ENCODE peak calls at places on chromosomes 7 and 10, in six cellular contexts. O is mucosa of gallbladder; T is stimulated activated CD4-positive, alpha-beta T cell treated with anti-CD3 and anti-CD28 coated beads, Interleukin-1b, Interleukin-23, amount 100 ng/mL, for 1 hour; P is upper lobe of left lung; I is NCI-H2171 treated with DMSO at 0.1 percent for 48 hours; C is amniotic stem cell. X is an unnamed sample.

GRCh38 chr7:143884978-143885559 is 16.9 kb downstream of the TCAF1 start:
- DNase-seq in O (peak; percentile 56), T (no peak), P (no peak), I (no peak), C (no peak), X (peak; percentile 88)

GRCh38 chr7:132121987-132122386 is 454.3 kb downstream of the PLXNA4 start:
- DNase-seq in O (no peak), T (no peak), P (no peak), I (no peak), C (no peak), X (no peak)

GRCh38 chr10:18368681-18369080 is 228.5 kb downstream of the CACNB2 start:
- DNase-seq in O (no peak), T (no peak), P (no peak), I (no peak), C (no peak), X (no peak)

GRCh38 chr7:106278695-106279094 is 6.1 kb downstream of the NAMPT start:
- DNase-seq in O (no peak), T (no peak), P (no peak), I (no peak), C (no peak), X (no peak)

GRCh38 chr10:58404001-58404400 is 18.8 kb downstream of the TFAM start:
- DNase-seq in O (no peak), T (no peak), P (no peak), I (no peak), C (no peak), X (no peak)

GRCh38 chr10:22986771-22987542 is 59.1 kb downstream of the ARMC3 start:
- DNase-seq in O (no peak), T (no peak), P (no peak), I (peak; percentile 22), C (peak; percentile 5), X (no peak)

GRCh38 chr7:87548123-87548919 is 52.4 kb downstream of the ABCB1 start:
- DNase-seq in O (no peak), T (no peak), P (no peak), I (no peak), C (no peak), X (no peak)

GRCh38 chr7:17005277-17005676 is 123.5 kb upstream of the AGR3 start:
- DNase-seq in O (no peak), T (no peak), P (no peak), I (no peak), C (no peak), X (no peak)

GRCh38 chr10:21488954-21489446 is 36.5 kb downstream of the SKIDA1 start:
- DNase-seq in O (no peak), T (no peak), P (no peak), I (peak; percentile 33), C (no peak), X (no peak)

GRCh38 chr7:117689421-117689820 is 183.8 kb downstream of the CTTNBP2 start:
- DNase-seq in O (no peak), T (no peak), P (no peak), I (no peak), C (no peak), X (no peak)

GRCh38 chr10:36759111-36759805 is 366.1 kb upstream of the ANKRD30A start:
- DNase-seq in O (no peak), T (no peak), P (no peak), I (no peak), C (peak; percentile 63), X (no peak)

GRCh38 chr7:9718071-9718470 is 1255.6 kb upstream of the PHF14 start:
- DNase-seq in O (no peak), T (no peak), P (no peak), I (no peak), C (no peak), X (no peak)

GRCh38 chr7:139603896-139604295 is 80.4 kb downstream of the CLEC2L start:
- DNase-seq in O (no peak), T (no peak), P (no peak), I (no peak), C (no peak), X (no peak)

GRCh38 chr7:127828843-127829502 is 177.0 kb downstream of the SND1 start:
- DNase-seq in O (no peak), T (no peak), P (no peak), I (peak; percentile 49), C (no peak), X (peak; percentile 50)

GRCh38 chr10:24054421-24054820 is 154.5 kb upstream of the KIAA1217 start:
- DNase-seq in O (no peak), T (no peak), P (no peak), I (no peak), C (no peak), X (no peak)

GRCh38 chr10:36534471-36535002 is 590.9 kb upstream of the ANKRD30A start:
- DNase-seq in O (no peak), T (no peak), P (no peak), I (no peak), C (peak; percentile 88), X (no peak)

GRCh38 chr7:98242934-98243333 is 9.1 kb downstream of the TECPR1 start:
- DNase-seq in O (no peak), T (no peak), P (no peak), I (no peak), C (no peak), X (no peak)

GRCh38 chr7:90407484-90407821 is 4.2 kb downstream of the CLDN12 start:
- DNase-seq in O (no peak), T (no peak), P (no peak), I (no peak), C (no peak), X (no peak)

GRCh38 chr10:104327745-104328635 is 10.3 kb downstream of the ITPRIP start:
- DNase-seq in O (no peak), T (no peak), P (no peak), I (no peak), C (peak; percentile 78), X (no peak)

GRCh38 chr10:34079702-34080484 is 735.2 kb downstream of the PARD3 start:
- DNase-seq in O (no peak), T (no peak), P (no peak), I (no peak), C (no peak), X (no peak)

GRCh38 chr10:7337431-7338171 is 73.2 kb downstream of the SFMBT2 start:
- DNase-seq in O (no peak), T (no peak), P (no peak), I (no peak), C (no peak), X (no peak)

GRCh38 chr10:43140414-43140813 is 2.2 kb downstream of the CSGALNACT2 start:
- DNase-seq in O (no peak), T (no peak), P (no peak), I (no peak), C (peak; percentile 50), X (no peak)

GRCh38 chr10:132331956-132332749 is at the start of gene LRRC27:
- DNase-seq in O (peak; percentile 99), T (peak; percentile 100), P (peak; percentile 97), I (peak; percentile 91), C (peak; percentile 95), X (peak; percentile 100)

GRCh38 chr10:4980793-4981192 is 17.6 kb downstream of the AKR1C1 start:
- DNase-seq in O (no peak), T (no peak), P (no peak), I (no peak), C (no peak), X (no peak)

GRCh38 chr10:6056411-6057135 is 5.6 kb downstream of the IL2RA start:
- DNase-seq in O (no peak), T (no peak), P (no peak), I (no peak), C (no peak), X (no peak)

GRCh38 chr7:23055582-23056178 is 41.8 kb upstream of the HYCC1 start:
- DNase-seq in O (peak; percentile 63), T (no peak), P (peak; percentile 48), I (peak; percentile 66), C (peak; percentile 23), X (peak; percentile 67)

GRCh38 chr10:133103311-133103910 is 15.7 kb downstream of the ADGRA1 start:
- DNase-seq in O (no peak), T (no peak), P (no peak), I (no peak), C (no peak), X (no peak)

GRCh38 chr10:114278140-114278883 is 39.3 kb downstream of the VWA2 start:
- DNase-seq in O (no peak), T (no peak), P (no peak), I (no peak), C (no peak), X (no peak)

GRCh38 chr7:65338346-65338745 is 35.3 kb upstream of the ZNF92 start:
- DNase-seq in O (no peak), T (no peak), P (no peak), I (no peak), C (no peak), X (no peak)

GRCh38 chr10:96346295-96346694 is 12.5 kb downstream of the OPALIN start:
- DNase-seq in O (no peak), T (no peak), P (no peak), I (no peak), C (no peak), X (no peak)

GRCh38 chr7:73991522-73992103 is 36.4 kb upstream of the ELN start:
- DNase-seq in O (no peak), T (no peak), P (no peak), I (no peak), C (no peak), X (no peak)

GRCh38 chr7:50657341-50657873 is 92.2 kb upstream of the DDC start:
- DNase-seq in O (peak; percentile 55), T (no peak), P (no peak), I (no peak), C (no peak), X (no peak)

GRCh38 chr7:149790146-149790548 is 16.8 kb upstream of the ZNF467 start:
- DNase-seq in O (peak; percentile 17), T (no peak), P (peak; percentile 64), I (no peak), C (no peak), X (peak; percentile 84)

GRCh38 chr10:5811387-5811821 is 1.8 kb downstream of the GDI2 start:
- DNase-seq in O (no peak), T (no peak), P (no peak), I (no peak), C (peak; percentile 7), X (peak; percentile 57)